ENCODE peak calls at places on chromosomes 11 and 22, in ten cellular contexts. X, W, Q, R, L, U, G, S, M and F are unnamed samples.
A peak's percentile ranks its signal among the peaks of the same experiment; 100 is the strongest.

GRCh38 chr11:113267536-113267935 is 46.8 kb upstream of the TTC12 start:
- DNase-seq in X (no peak), W (no peak), Q (no peak), R (no peak), L (no peak), U (no peak), G (no peak), S (no peak), M (no peak), F (no peak)

GRCh38 chr11:93560534-93560933 is 17.3 kb upstream of the SMCO4 start:
- DNase-seq in X (no peak), W (no peak), Q (no peak), R (no peak), L (no peak), U (no peak), G (no peak), S (no peak), M (no peak), F (no peak)

GRCh38 chr11:134404485-134405341 is 7.3 kb downstream of the B3GAT1 start:
- DNase-seq in X (no peak), W (no peak), Q (no peak), R (no peak), L (no peak), U (no peak), G (no peak), S (no peak), M (peak; percentile 27), F (no peak)

GRCh38 chr22:47045691-47046410 is 283.4 kb downstream of the TBC1D22A start:
- DNase-seq in X (no peak), W (no peak), Q (no peak), R (no peak), L (peak; percentile 56), U (no peak), G (no peak), S (peak; percentile 5), M (no peak), F (peak; percentile 58)

GRCh38 chr11:79312591-79313267 is 128.1 kb downstream of the TENM4 start:
- DNase-seq in X (no peak), W (no peak), Q (no peak), R (no peak), L (no peak), U (no peak), G (no peak), S (no peak), M (no peak), F (no peak)

GRCh38 chr22:42067706-42068350 is 2.8 kb downstream of the NAGA start:
- DNase-seq in X (no peak), W (no peak), Q (no peak), R (no peak), L (no peak), U (no peak), G (no peak), S (no peak), M (no peak), F (no peak)

GRCh38 chr11:122981388-122982264 is at the start of gene BSX:
- DNase-seq in X (no peak), W (peak; percentile 12), Q (peak; percentile 45), R (no peak), L (peak; percentile 63), U (no peak), G (peak; percentile 4), S (no peak), M (no peak), F (no peak)

GRCh38 chr11:11211888-11212287 is 141.2 kb downstream of the CSNK2A3 start:
- DNase-seq in X (no peak), W (no peak), Q (no peak), R (no peak), L (no peak), U (no peak), G (no peak), S (no peak), M (no peak), F (no peak)

GRCh38 chr11:2515401-2516275 is 70.8 kb downstream of the KCNQ1 start:
- DNase-seq in X (no peak), W (peak; percentile 7), Q (peak; percentile 17), R (no peak), L (peak; percentile 45), U (no peak), G (no peak), S (peak; percentile 12), M (peak; percentile 15), F (peak; percentile 47)

GRCh38 chr11:107859459-107860239 is 1.1 kb upstream of the SLC35F2 start:
- DNase-seq in X (peak; percentile 41), W (peak; percentile 79), Q (peak; percentile 53), R (peak; percentile 25), L (peak; percentile 81), U (no peak), G (no peak), S (peak; percentile 19), M (peak; percentile 55), F (peak; percentile 74)

GRCh38 chr22:47421846-47422245 is 659.4 kb downstream of the TBC1D22A start:
- DNase-seq in X (no peak), W (no peak), Q (no peak), R (no peak), L (no peak), U (no peak), G (no peak), S (no peak), M (no peak), F (no peak)

GRCh38 chr11:8638300-8638699 is 44.2 kb downstream of the TRIM66 start:
- DNase-seq in X (no peak), W (no peak), Q (no peak), R (no peak), L (no peak), U (no peak), G (no peak), S (no peak), M (no peak), F (no peak)

GRCh38 chr11:114179234-114179941 is 116.8 kb upstream of the NNMT start:
- DNase-seq in X (no peak), W (peak; percentile 87), Q (peak; percentile 89), R (peak; percentile 85), L (peak; percentile 73), U (peak; percentile 96), G (no peak), S (peak; percentile 71), M (no peak), F (peak; percentile 98)

GRCh38 chr11:63505857-63506528 is at the start of gene LGALS12:
- DNase-seq in X (no peak), W (no peak), Q (no peak), R (no peak), L (no peak), U (no peak), G (no peak), S (no peak), M (no peak), F (no peak)

GRCh38 chr11:87046824-87047223 is 9.1 kb downstream of the TMEM135 start:
- DNase-seq in X (no peak), W (no peak), Q (no peak), R (no peak), L (no peak), U (no peak), G (no peak), S (no peak), M (no peak), F (no peak)
- TF ChIP-seq EP300 in X (no peak), W (no peak), Q (no peak), R (no peak), L (no peak), U (no peak), G (no peak), S (no peak), M (no peak), F (no peak)

DNA sequence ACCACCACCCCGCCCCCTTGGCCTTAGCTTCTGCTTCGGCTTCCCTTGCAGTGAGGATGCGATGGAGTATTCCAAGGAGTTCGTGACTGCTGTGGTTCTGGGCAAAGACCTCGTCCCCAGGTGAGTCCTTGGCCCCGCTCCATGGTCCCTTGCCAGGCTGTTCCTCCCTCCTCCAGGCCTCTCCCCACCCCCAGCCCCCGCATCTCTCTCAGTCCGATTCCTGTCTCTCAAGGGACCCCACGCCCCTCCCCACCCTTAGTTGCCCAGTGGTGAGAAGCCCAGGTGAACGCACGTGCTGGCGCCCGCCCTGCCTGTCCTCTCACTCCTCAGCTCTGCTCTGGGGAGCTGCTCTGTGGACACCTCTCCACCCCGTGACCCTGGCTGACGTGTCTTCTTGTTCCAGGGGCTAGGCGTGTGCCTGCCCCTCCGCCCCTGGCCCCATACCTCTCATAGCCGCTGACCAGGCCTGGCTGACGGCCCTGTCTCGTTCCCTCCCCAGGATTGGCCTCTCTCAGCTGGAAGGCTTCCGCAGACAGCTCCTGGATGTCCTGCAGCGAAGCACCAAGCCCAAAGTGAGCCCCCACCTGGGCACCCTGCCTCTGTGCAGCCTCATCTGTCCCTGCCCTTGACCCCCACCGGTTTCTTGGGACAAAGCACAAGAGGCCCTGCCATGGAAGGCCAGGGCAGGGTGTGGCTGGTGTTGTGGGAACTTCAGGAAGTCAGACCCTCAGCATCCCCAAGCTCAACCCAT is 14.6 kb upstream of the MYRF start:
- DNase-seq in X (no peak), W (no peak), Q (no peak), R (no peak), L (no peak), U (no peak), G (no peak), S (no peak), M (no peak), F (no peak)
- H3K4me3 ChIP-seq in X (no peak overlapping the region), W (no peak overlapping the region), Q (no peak overlapping the region), R (no peak overlapping the region), L (no peak overlapping the region), U (no peak overlapping the region), G (no peak overlapping the region), S (no peak overlapping the region), M (no peak overlapping the region), F (no peak overlapping the region)

GRCh38 chr11:61950035-61950547 is at the start of gene BEST1:
- DNase-seq in X (no peak), W (no peak), Q (no peak), R (no peak), L (no peak), U (no peak), G (no peak), S (no peak), M (no peak), F (no peak)

GRCh38 chr11:61948505-61948904 is 1.6 kb upstream of the BEST1 start:
- DNase-seq in X (no peak), W (no peak), Q (no peak), R (no peak), L (no peak), U (no peak), G (no peak), S (no peak), M (no peak), F (peak; percentile 53)

GRCh38 chr11:61949169-61950034 is 749 bp upstream of the BEST1 start:
- DNase-seq in X (peak; percentile 51), W (peak; percentile 64), Q (no peak), R (peak; percentile 89), L (peak; percentile 88), U (no peak), G (peak; percentile 54), S (peak; percentile 83), M (peak; percentile 93), F (peak; percentile 95)

GRCh38 chr11:61946894-61947293 is 3.3 kb upstream of the BEST1 start:
- DNase-seq in X (no peak), W (no peak), Q (no peak), R (no peak), L (no peak), U (no peak), G (no peak), S (no peak), M (no peak), F (no peak)

GRCh38 chr11:61947486-61948210 is 2.5 kb upstream of the BEST1 start:
- DNase-seq in X (peak; percentile 89), W (peak; percentile 88), Q (peak; percentile 88), R (peak; percentile 99), L (peak; percentile 95), U (peak; percentile 98), G (peak; percentile 73), S (peak; percentile 93), M (peak; percentile 87), F (peak; percentile 95)
- TF ChIP-seq EP300 in X (no peak), W (no peak), Q (no peak), R (no peak), L (no peak), U (no peak), G (no peak), S (no peak), M (no peak), F (no peak)

GRCh38 chr11:43556269-43556668 is 124.3 kb upstream of the HSD17B12 start:
- DNase-seq in X (no peak), W (no peak), Q (no peak), R (no peak), L (no peak), U (no peak), G (no peak), S (no peak), M (no peak), F (no peak)
- H3K4me3 ChIP-seq in X (peak overlapping the region; percentile 12), W (no peak overlapping the region), Q (no peak overlapping the region), R (no peak overlapping the region), L (no peak overlapping the region), U (no peak overlapping the region), G (no peak overlapping the region), S (no peak overlapping the region), M (no peak overlapping the region), F (no peak overlapping the region)